ENCODE peak calls at places on chromosomes 16 and 17, in seven cellular contexts. Y is IMR-90; R is activated CD8-positive, alpha-beta T cell treated with anti-CD3 and anti-CD28 coated beads for 36 hours; W is GM06990; I is NCI-H2171 treated with DMSO at 0.1 percent for 48 hours; Q is stimulated activated CD4-positive, alpha-beta T cell treated with anti-CD3 and anti-CD28 coated beads, Interleukin-2, amount 100 ng/mL, for 24 hours; H is heart left ventricle. B is an unnamed sample.
A peak's percentile ranks its signal among the peaks of the same experiment; 100 is the strongest.

GRCh38 chr16:55508271-55508921 is 476 bp upstream of the LPCAT2 start:
- DNase-seq in Y (no peak), R (no peak), W (no peak), I (no peak), Q (no peak), H (no peak), B (no peak)

GRCh38 chr16:1712791-1713261 is 6.8 kb downstream of the MAPK8IP3 start:
- DNase-seq in Y (peak; percentile 43), R (no peak), W (no peak), I (no peak), Q (no peak), H (no peak), B (no peak)

GRCh38 chr16:57689772-57690558 is 4.6 kb upstream of the DRC7 start:
- DNase-seq in Y (no peak), R (peak; percentile 74), W (peak; percentile 82), I (peak; percentile 4), Q (peak; percentile 13), H (no peak), B (no peak)

GRCh38 chr16:81650982-81651562 is 128.0 kb upstream of the PLCG2 start:
- DNase-seq in Y (no peak), R (no peak), W (no peak), I (peak; percentile 95), Q (no peak), H (peak; percentile 81), B (peak; percentile 29)

GRCh38 chr16:56681939-56682702 is at the start of gene MT1X:
- DNase-seq in Y (peak; percentile 77), R (peak; percentile 95), W (peak; percentile 84), I (peak; percentile 89), Q (peak; percentile 93), H (peak; percentile 96), B (peak; percentile 97)

GRCh38 chr16:54400261-54400660 is 113.7 kb upstream of the IRX3 start:
- DNase-seq in Y (no peak), R (no peak), W (no peak), I (no peak), Q (no peak), H (no peak), B (no peak)

GRCh38 chr16:89446136-89446974 is 44.0 kb downstream of the ANKRD11 start:
- DNase-seq in Y (no peak), R (peak; percentile 73), W (no peak), I (no peak), Q (peak; percentile 28), H (peak; percentile 40), B (peak; percentile 37)

GRCh38 chr17:8922451-8922850 is 43.1 kb downstream of the PIK3R5 start:
- DNase-seq in Y (peak; percentile 75), R (no peak), W (no peak), I (no peak), Q (no peak), H (no peak), B (no peak)

GRCh38 chr17:80396680-80397387 is 18.1 kb upstream of the ENDOV start:
- DNase-seq in Y (no peak), R (no peak), W (no peak), I (no peak), Q (no peak), H (no peak), B (no peak)

GRCh38 chr17:49522329-49522890 is 27.3 kb downstream of the NGFR start:
- DNase-seq in Y (no peak), R (no peak), W (no peak), I (no peak), Q (no peak), H (no peak), B (no peak)

GRCh38 chr16:65889533-65889966 is 476.9 kb upstream of the CDH5 start:
- DNase-seq in Y (peak; percentile 7), R (no peak), W (no peak), I (peak; percentile 31), Q (no peak), H (no peak), B (no peak)

GRCh38 chr17:921161-921560 is 58.4 kb downstream of the NXN start:
- DNase-seq in Y (peak; percentile 47), R (no peak), W (no peak), I (no peak), Q (no peak), H (no peak), B (peak; percentile 18)

B was measured in gastrocnemius medialis.